ENCODE peak calls at places on chromosomes 13 and 19, in seven cellular contexts. D is mesendoderm; C is BJ; X is AG04450; U is pancreas; K is CD4-positive, CD25-positive, alpha-beta regulatory T cell; R is IMR-90. Q is an unnamed sample.

GRCh38 chr13:83780201-83780600 is 102.1 kb downstream of the SLITRK1 start:
- DNase-seq in K (peak; percentile 0), D (peak; percentile 82), C (no peak), R (peak; percentile 15), U (no peak), X (no peak), Q (no peak)

GRCh38 chr19:18203408-18203862 is 407 bp downstream of the RAB3A start:
- DNase-seq in U (peak; percentile 55), D (no peak), R (no peak), K (peak; percentile 75), X (no peak), C (no peak), Q (no peak)

GRCh38 chr13:89518289-89519077 is 1829.0 kb upstream of the MIR17HG start:
- DNase-seq in K (no peak), X (no peak), C (no peak), R (no peak), D (no peak), U (no peak), Q (no peak)

GRCh38 chr19:5057860-5058259 is 88.9 kb downstream of the KDM4B start:
- DNase-seq in D (peak; percentile 48), X (no peak), C (no peak), U (no peak), R (no peak), K (no peak), Q (no peak)

GRCh38 chr19:28949535-28949934 is 263.4 kb downstream of the UQCRFS1 start:
- DNase-seq in X (no peak), R (no peak), K (no peak), C (no peak), D (peak; percentile 21), U (no peak), Q (no peak)

GRCh38 chr13:106139942-106140341 is 395.5 kb downstream of the EFNB2 start:
- DNase-seq in C (no peak), D (no peak), K (no peak), X (no peak), U (no peak), R (no peak), Q (no peak)

GRCh38 chr19:29805026-29805925 is 6.5 kb upstream of the CCNE1 start:
- DNase-seq in X (no peak), D (no peak), U (no peak), R (peak; percentile 10), C (no peak), K (no peak), Q (no peak)

GRCh38 chr13:87498681-87499080 is 172.5 kb upstream of the SLITRK5 start:
- DNase-seq in U (no peak), D (peak; percentile 14), K (no peak), C (no peak), R (peak; percentile 0), X (no peak), Q (no peak)

GRCh38 chr19:18450934-18451836 is 13.3 kb upstream of the ISYNA1 start:
- DNase-seq in U (peak; percentile 79), X (no peak), K (peak; percentile 76), D (peak; percentile 58), R (peak; percentile 64), C (no peak), Q (peak; percentile 82)

DNA sequence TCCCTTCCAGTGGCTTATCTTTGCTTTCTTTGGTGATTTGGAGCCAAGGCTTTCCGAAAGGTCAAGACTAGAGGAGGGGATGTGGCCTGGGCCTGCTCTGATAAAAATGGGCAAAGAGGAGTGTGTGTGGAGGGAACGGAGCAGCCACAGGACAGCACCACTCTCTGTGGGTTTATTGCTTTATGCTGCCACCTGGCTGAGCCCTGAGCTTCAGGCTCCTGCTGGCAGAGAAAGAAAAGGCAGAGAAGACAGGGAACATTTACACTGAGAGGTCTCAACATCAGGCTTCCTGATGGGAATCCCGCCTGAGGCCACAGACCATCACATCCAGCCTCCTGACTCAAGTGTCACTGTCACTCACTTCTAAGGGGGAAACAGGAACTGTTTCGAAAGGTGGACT is 9.2 kb upstream of the GSX1 start:
- DNase-seq in C (no peak), U (no peak), X (no peak), R (peak; percentile 8), K (no peak), D (peak; percentile 75), Q (no peak)
- H3K27me3 ChIP-seq in C (peaks cover 6% of the 10 kb centered on the region), U (no peaks in the 10 kb centered on the region), X (peaks cover 13% of the 10 kb centered on the region), R (peaks cover 15% of the 10 kb centered on the region), K (peaks cover 26% of the 10 kb centered on the region), D (peaks cover 5% of the 10 kb centered on the region), Q (no peaks in the 10 kb centered on the region)

GRCh38 chr19:39202998-39203355 is 1.1 kb downstream of the SYCN start:
- DNase-seq in D (no peak), C (no peak), R (no peak), X (no peak), K (no peak), U (peak; percentile 31), Q (no peak)
- H3K27me3 ChIP-seq in D (peaks cover 3% of the 10 kb centered on the region), C (peaks cover 18% of the 10 kb centered on the region), R (peaks cover 43% of the 10 kb centered on the region), X (peaks cover 37% of the 10 kb centered on the region), K (peaks cover 4% of the 10 kb centered on the region), U (no peaks in the 10 kb centered on the region), Q (no peaks in the 10 kb centered on the region)

GRCh38 chr19:39603825-39604224 is 1.5 kb downstream of the LGALS13 start:
- DNase-seq in C (no peak), X (no peak), D (no peak), R (no peak), U (no peak), K (no peak), Q (no peak)

GRCh38 chr19:39607021-39607420 is 4.7 kb downstream of the LGALS13 start:
- DNase-seq in C (no peak), X (no peak), D (no peak), K (no peak), U (no peak), R (no peak), Q (no peak)

GRCh38 chr19:39596911-39597310 is 5.4 kb upstream of the LGALS13 start:
- DNase-seq in C (no peak), K (no peak), R (no peak), U (no peak), X (no peak), D (no peak), Q (no peak)

GRCh38 chr19:39599116-39599515 is 3.2 kb upstream of the LGALS13 start:
- DNase-seq in U (no peak), R (peak; percentile 27), K (peak; percentile 12), D (peak; percentile 54), X (no peak), C (no peak), Q (no peak)

GRCh38 chr19:39602224-39602623 is at the start of gene LGALS13:
- DNase-seq in U (no peak), C (no peak), K (no peak), R (no peak), X (no peak), D (no peak), Q (no peak)
- H3K27me3 ChIP-seq in U (no peaks in the 10 kb centered on the region), C (no peaks in the 10 kb centered on the region), K (peaks cover 17% of the 10 kb centered on the region), R (no peaks in the 10 kb centered on the region), X (no peaks in the 10 kb centered on the region), D (peaks cover 2% of the 10 kb centered on the region), Q (no peaks in the 10 kb centered on the region)

DNA sequence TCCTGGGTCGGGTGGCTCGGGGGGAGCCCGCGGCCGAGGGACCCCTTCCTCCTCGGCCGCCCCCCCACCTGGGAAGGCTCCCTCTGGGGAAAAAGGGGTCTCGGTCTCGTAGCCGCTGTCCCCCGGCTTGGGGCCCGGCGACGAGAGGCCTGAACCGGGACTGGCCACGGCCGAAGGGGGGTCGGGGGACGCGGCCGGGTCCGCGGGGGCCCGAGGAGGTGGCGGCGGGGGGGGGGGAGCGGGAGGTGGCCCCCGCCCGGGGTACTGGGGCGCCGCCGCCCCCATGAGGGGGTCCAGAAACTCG is 13.1 kb downstream of the LMTK3 start:
- DNase-seq in U (no peak), K (no peak), D (no peak), R (no peak), X (no peak), C (no peak), Q (no peak)
- H3K27me3 ChIP-seq in U (no peaks in the 10 kb centered on the region), K (peaks cover 11% of the 10 kb centered on the region), D (no peaks in the 10 kb centered on the region), R (peaks cover 44% of the 10 kb centered on the region), X (peaks cover 38% of the 10 kb centered on the region), C (peaks cover 16% of the 10 kb centered on the region), Q (no peaks in the 10 kb centered on the region)

GRCh38 chr13:99989376-99990044 is 7.9 kb downstream of the ZIC2 start:
- DNase-seq in X (no peak), C (no peak), D (peak; percentile 74), U (no peak), R (no peak), K (no peak), Q (no peak)

GRCh38 chr13:99990045-99990977 is 8.7 kb downstream of the ZIC2 start:
- DNase-seq in D (peak; percentile 88), U (no peak), X (no peak), K (no peak), R (no peak), C (no peak), Q (no peak)

GRCh38 chr13:99987180-99988047 is 5.8 kb downstream of the ZIC2 start:
- DNase-seq in R (no peak), K (no peak), D (peak; percentile 73), X (no peak), U (no peak), C (no peak), Q (no peak)

GRCh38 chr13:99986751-99987150 is 5.2 kb downstream of the ZIC2 start:
- DNase-seq in X (no peak), R (no peak), U (no peak), C (no peak), D (peak; percentile 56), K (no peak), Q (no peak)

GRCh38 chr13:99988469-99989375 is 7.1 kb downstream of the ZIC2 start:
- DNase-seq in R (no peak), U (no peak), K (no peak), D (peak; percentile 77), X (no peak), C (no peak), Q (no peak)
- H3K27me3 ChIP-seq in R (peaks cover 95% of the 10 kb centered on the region), U (peaks cover 34% of the 10 kb centered on the region), K (peaks cover 58% of the 10 kb centered on the region), D (no peaks in the 10 kb centered on the region), X (peaks cover 96% of the 10 kb centered on the region), C (peaks cover 70% of the 10 kb centered on the region), Q (peaks cover 13% of the 10 kb centered on the region)

DNA sequence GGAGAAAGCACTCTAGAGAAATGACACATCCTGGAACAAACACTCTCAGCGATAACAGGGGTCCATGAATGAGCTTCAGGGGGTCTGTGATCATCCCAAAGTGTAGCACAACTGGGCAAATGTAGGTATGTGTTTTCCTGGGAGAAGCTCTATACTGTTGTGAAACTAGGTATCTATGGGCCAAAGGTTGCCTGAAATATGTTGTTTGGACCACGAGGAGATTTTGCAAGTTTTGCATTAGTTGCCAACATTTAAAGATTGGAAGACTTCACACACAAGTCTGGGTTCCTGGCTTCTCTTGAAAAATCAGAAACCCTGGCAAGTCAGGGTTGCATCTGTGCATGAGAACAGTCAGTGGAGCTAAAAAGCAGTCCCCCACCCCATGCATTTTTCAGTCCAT is 26.7 kb upstream of the POU2F2 start:
- DNase-seq in U (no peak), X (no peak), K (no peak), D (no peak), R (no peak), C (no peak), Q (no peak)
- H3K27me3 ChIP-seq in U (no peaks in the 10 kb centered on the region), X (peaks cover 81% of the 10 kb centered on the region), K (no peaks in the 10 kb centered on the region), D (no peaks in the 10 kb centered on the region), R (peaks cover 93% of the 10 kb centered on the region), C (peaks cover 54% of the 10 kb centered on the region), Q (peaks cover 4% of the 10 kb centered on the region)

GRCh38 chr13:109700176-109700575 is 86.2 kb downstream of the IRS2 start:
- DNase-seq in U (no peak), X (no peak), K (no peak), D (peak; percentile 58), R (peak; percentile 24), C (no peak), Q (peak; percentile 59)
- H3K27me3 ChIP-seq in U (no peaks in the 10 kb centered on the region), X (peaks cover 8% of the 10 kb centered on the region), K (peaks cover 6% of the 10 kb centered on the region), D (no peaks in the 10 kb centered on the region), R (peaks cover 30% of the 10 kb centered on the region), C (peaks cover 9% of the 10 kb centered on the region), Q (no peaks in the 10 kb centered on the region)

GRCh38 chr19:2719910-2720776 is 1.0 kb downstream of the DIRAS1 start:
- DNase-seq in D (peak; percentile 70), K (no peak), C (no peak), R (peak; percentile 40), U (no peak), X (no peak), Q (no peak)
- H3K27me3 ChIP-seq in D (peaks cover 2% of the 10 kb centered on the region), K (no peaks in the 10 kb centered on the region), C (no peaks in the 10 kb centered on the region), R (no peaks in the 10 kb centered on the region), U (no peaks in the 10 kb centered on the region), X (no peaks in the 10 kb centered on the region), Q (no peaks in the 10 kb centered on the region)

Q was measured in lung.